ENCODE peak calls at places on chromosome 11, in five cellular contexts. O, A, F, Z and J are unnamed samples.
A peak's percentile ranks its signal among the peaks of the same experiment; 100 is the strongest.

GRCh38 chr11:131760191-131760951 is 390.0 kb downstream of the NTM start:
- DNase-seq in Z (no peak), O (peak; percentile 87), A (no peak), F (no peak), J (peak; percentile 49)

GRCh38 chr11:102139081-102139498 is 28.8 kb downstream of the YAP1 start:
- DNase-seq in Z (no peak), A (no peak), O (peak; percentile 57), F (no peak), J (peak; percentile 73)

GRCh38 chr11:69618237-69618636 is 22.7 kb upstream of the CCND1 start:
- DNase-seq in F (no peak), A (no peak), O (no peak), Z (no peak), J (no peak)

GRCh38 chr11:62850911-62851806 is 11.8 kb upstream of the WDR74 start:
- DNase-seq in F (no peak), Z (peak; percentile 22), A (no peak), O (no peak), J (no peak)

GRCh38 chr11:129695543-129696308 is 119.9 kb upstream of the TMEM45B start:
- DNase-seq in F (no peak), Z (no peak), A (peak; percentile 91), O (no peak), J (no peak)

GRCh38 chr11:86477495-86478155 is 102.9 kb downstream of the CCDC81 start:
- DNase-seq in F (no peak), Z (no peak), A (no peak), O (no peak), J (no peak)

GRCh38 chr11:134032501-134033091 is 36.3 kb upstream of the JAM3 start:
- DNase-seq in O (no peak), A (no peak), Z (peak; percentile 80), F (peak; percentile 88), J (no peak)

GRCh38 chr11:134045799-134046635 is 22.9 kb upstream of the JAM3 start:
- DNase-seq in F (peak; percentile 81), A (peak; percentile 86), Z (peak; percentile 73), O (no peak), J (no peak)

GRCh38 chr11:113176561-113176960 is 137.8 kb upstream of the TTC12 start:
- DNase-seq in A (no peak), O (peak; percentile 42), F (no peak), Z (no peak), J (peak; percentile 46)

GRCh38 chr11:119481021-119481666 is 58.2 kb upstream of the THY1 start:
- DNase-seq in Z (peak; percentile 96), F (peak; percentile 66), A (peak; percentile 86), O (peak; percentile 94), J (peak; percentile 89)

GRCh38 chr11:110901441-110901840 is 189.2 kb upstream of the ARHGAP20 start:
- DNase-seq in Z (no peak), A (no peak), F (no peak), O (no peak), J (no peak)

GRCh38 chr11:43382614-43383013 is 23.9 kb downstream of the TTC17 start:
- DNase-seq in Z (no peak), O (no peak), F (no peak), A (no peak), J (no peak)

GRCh38 chr11:109734602-109735001 is 312.6 kb downstream of the C11orf87 start:
- DNase-seq in A (no peak), Z (no peak), O (peak; percentile 33), F (no peak), J (no peak)

GRCh38 chr11:129280027-129280811 is 88.1 kb upstream of the ARHGAP32 start:
- DNase-seq in F (peak; percentile 28), O (no peak), Z (no peak), A (peak; percentile 79), J (no peak)

GRCh38 chr11:128550967-128551522 is 36.3 kb downstream of the ETS1 start:
- DNase-seq in F (no peak), O (no peak), A (no peak), Z (no peak), J (no peak)

GRCh38 chr11:92050305-92050704 is 174.3 kb upstream of the FAT3 start:
- DNase-seq in O (no peak), F (no peak), A (no peak), Z (no peak), J (no peak)

GRCh38 chr11:119472186-119472855 is 49.3 kb upstream of the THY1 start:
- DNase-seq in Z (no peak), A (no peak), O (no peak), F (no peak), J (no peak)

GRCh38 chr11:12110714-12111481 is 508 bp downstream of the MICAL2 start:
- DNase-seq in O (no peak), Z (no peak), A (peak; percentile 52), F (peak; percentile 43), J (no peak)

GRCh38 chr11:117814204-117814765 is 10.3 kb downstream of the FXYD2 start:
- DNase-seq in F (no peak), O (no peak), A (no peak), Z (peak; percentile 35), J (no peak)

GRCh38 chr11:115598502-115598901 is 94.3 kb upstream of the CADM1 start:
- DNase-seq in O (no peak), F (no peak), A (no peak), Z (no peak), J (no peak)